ENCODE peak calls at places on chromosomes 1 and 21, in five cellular contexts. F is activated CD4-positive, alpha-beta T cell treated with anti-CD3 and anti-CD28 coated beads for 48 hours; P is GM23338; V is C1 segment of cervical spinal cord; K is breast epithelium. Q is an unnamed sample.

GRCh38 chr1:197391303-197392226 is 123.5 kb downstream of the CRB1 start:
- DNase-seq in F (no peak), V (no peak), P (peak), K (no peak), Q (peak)

GRCh38 chr1:160009088-160009487 is 22.7 kb downstream of the PIGM start:
- DNase-seq in V (no peak), P (no peak), K (no peak), F (no peak), Q (no peak)

GRCh38 chr1:27143408-27143807 is 11.5 kb downstream of the SLC9A1 start:
- DNase-seq in V (no peak), F (no peak), P (no peak), K (no peak), Q (no peak)

GRCh38 chr21:37628362-37628761 is 261.8 kb downstream of the DYRK1A start:
- DNase-seq in P (no peak), F (no peak), K (no peak), V (no peak), Q (no peak)

GRCh38 chr1:152003846-152004442 is 10.3 kb upstream of the S100A10 start:
- DNase-seq in V (no peak), P (peak), K (no peak), F (no peak), Q (no peak)

GRCh38 chr1:103058393-103058792 is 49.9 kb downstream of the COL11A1 start:
- DNase-seq in F (no peak), K (no peak), V (no peak), P (no peak), Q (no peak)

GRCh38 chr1:16921391-16922185 is at the start of gene CROCC:
- DNase-seq in F (peak), V (no peak), K (no peak), P (peak), Q (no peak)

GRCh38 chr1:240287722-240288121 is 196.0 kb downstream of the FMN2 start:
- DNase-seq in K (no peak), V (no peak), F (no peak), P (no peak), Q (no peak)

GRCh38 chr1:180501865-180502360 is 464 bp downstream of the ACBD6 start:
- DNase-seq in F (no peak), P (peak), K (no peak), V (no peak), Q (no peak)

Q was measured in erythroblast.